ENCODE peak calls at places on chromosome 1, in four cellular contexts. D, O, K and J are unnamed samples.

GRCh38 chr1:45009956-45010854 is 919 bp downstream of the HECTD3 start:
- DNase-seq in D (peak), O (peak), K (no peak), J (peak)

GRCh38 chr1:25765152-25765909 is 34.7 kb upstream of the SELENON start:
- DNase-seq in D (no peak), O (no peak), K (no peak), J (no peak)

GRCh38 chr1:9275161-9275560 is 17.5 kb upstream of the SPSB1 start:
- DNase-seq in D (no peak), O (no peak), K (no peak), J (no peak)

GRCh38 chr1:44292641-44293040 is 62.4 kb downstream of the ERI3 start:
- DNase-seq in D (no peak), O (no peak), K (no peak), J (no peak)

GRCh38 chr1:180182721-180183311 is 28.1 kb downstream of the QSOX1 start:
- DNase-seq in D (no peak), O (no peak), K (no peak), J (no peak)

GRCh38 chr1:204384636-204385354 is 25.1 kb upstream of the PLEKHA6 start:
- DNase-seq in D (peak), O (no peak), K (no peak), J (peak)

GRCh38 chr1:222165625-222166024 is 382.3 kb downstream of the HHIPL2 start:
- DNase-seq in D (no peak), O (no peak), K (no peak), J (no peak)

GRCh38 chr1:206106328-206107167 is 10.6 kb downstream of the AVPR1B start:
- DNase-seq in D (peak), O (peak), K (peak), J (peak)

GRCh38 chr1:77539510-77540142 is 142.8 kb downstream of the ZZZ3 start:
- DNase-seq in D (peak), O (no peak), K (no peak), J (peak)

GRCh38 chr1:42006836-42007235 is 88.1 kb upstream of the HIVEP3 start:
- DNase-seq in D (peak), O (no peak), K (no peak), J (no peak)

GRCh38 chr1:112692681-112693080 is 14.2 kb downstream of the RHOC start:
- DNase-seq in D (no peak), O (no peak), K (no peak), J (no peak)

GRCh38 chr1:31401241-31401640 is 11.8 kb upstream of the SERINC2 start:
- DNase-seq in D (no peak), O (no peak), K (no peak), J (no peak)

GRCh38 chr1:201198598-201198997 is 8.0 kb downstream of the IGFN1 start:
- DNase-seq in D (no peak), O (no peak), K (no peak), J (no peak)

GRCh38 chr1:174433451-174433850 is 14.3 kb upstream of the GPR52 start:
- DNase-seq in D (peak), O (no peak), K (no peak), J (peak)

GRCh38 chr1:8047112-8047511 is 21.0 kb upstream of the ERRFI1 start:
- DNase-seq in D (peak), O (no peak), K (no peak), J (peak)

GRCh38 chr1:225825078-225825477 is 15.2 kb downstream of the EPHX1 start:
- DNase-seq in D (no peak), O (no peak), K (no peak), J (no peak)

GRCh38 chr1:209335090-209335692 is 248.3 kb upstream of the CAMK1G start:
- DNase-seq in D (peak), O (no peak), K (no peak), J (peak)

GRCh38 chr1:198678301-198678836 is 39.5 kb downstream of the PTPRC start:
- DNase-seq in D (no peak), O (peak), K (no peak), J (no peak)

GRCh38 chr1:183953031-183953430 is 84.5 kb downstream of the COLGALT2 start:
- DNase-seq in D (peak), O (no peak), K (no peak), J (no peak)

GRCh38 chr1:92881391-92881790 is 49.6 kb downstream of the RPL5 start:
- DNase-seq in D (no peak), O (no peak), K (no peak), J (no peak)

GRCh38 chr1:10795305-10796021 is 983 bp downstream of the CASZ1 start:
- DNase-seq in D (no peak), O (no peak), K (no peak), J (peak)

GRCh38 chr1:44524180-44524579 is 119.1 kb downstream of the RNF220 start:
- DNase-seq in D (no peak), O (no peak), K (no peak), J (no peak)

GRCh38 chr1:55679971-55680370 is 464.8 kb upstream of the USP24 start:
- DNase-seq in D (peak), O (no peak), K (no peak), J (no peak)

GRCh38 chr1:225996946-225997545 is 2.1 kb downstream of the SDE2 start:
- DNase-seq in D (peak), O (no peak), K (no peak), J (peak)